ENCODE peak calls at places on chromosome 16, in six cellular contexts. C is H9, O is iris pigment epithelial cell, Z is mesendoderm, T is cardiac fibroblast, R is amniotic stem cell. B is an unnamed sample.
A peak's percentile ranks its signal among the peaks of the same experiment; 100 is the strongest.

GRCh38 chr16:85825326-85825725 is 25.8 kb downstream of the COX4I1 start:
- DNase-seq in C (peak; percentile 49), O (no peak), Z (peak; percentile 30), T (no peak), R (no peak), B (no peak)

GRCh38 chr16:88770459-88771293 is 14.3 kb downstream of the PIEZO1 start:
- DNase-seq in C (peak; percentile 92), O (peak; percentile 91), Z (peak; percentile 92), T (peak; percentile 54), R (no peak), B (peak; percentile 96)

GRCh38 chr16:22373662-22374310 is 633 bp downstream of the CDR2 start:
- DNase-seq in C (peak; percentile 38), O (peak; percentile 25), Z (peak; percentile 44), T (peak; percentile 34), R (no peak), B (peak; percentile 72)

GRCh38 chr16:51149721-51150158 is 1.3 kb downstream of the SALL1 start:
- DNase-seq in C (no peak), O (no peak), Z (no peak), T (no peak), R (no peak), B (no peak)

GRCh38 chr16:70725024-70725911 is 39.4 kb upstream of the MTSS2 start:
- DNase-seq in C (no peak), O (no peak), Z (no peak), T (no peak), R (no peak), B (no peak)

GRCh38 chr16:5502467-5502869 is 404.9 kb upstream of the EEF2KMT start:
- DNase-seq in C (peak; percentile 74), O (no peak), Z (peak; percentile 87), T (no peak), R (no peak), B (peak; percentile 80)

GRCh38 chr16:87846705-87847466 is 22.4 kb downstream of the SLC7A5 start:
- DNase-seq in C (no peak), O (no peak), Z (no peak), T (no peak), R (no peak), B (no peak)

GRCh38 chr16:27806986-27807385 is 256.5 kb downstream of the GSG1L start:
- DNase-seq in C (no peak), O (no peak), Z (no peak), T (no peak), R (no peak), B (no peak)

GRCh38 chr16:85321856-85322271 is 209.6 kb upstream of the CIBAR2 start:
- DNase-seq in C (no peak), O (peak; percentile 89), Z (no peak), T (peak; percentile 92), R (no peak), B (peak; percentile 48)